ENCODE peak calls at places on chromosomes 3 and 15, in five cellular contexts. One of them, this sample, is unnamed.

GRCh38 chr15:100879461-100880138 is at the start of gene ALDH1A3:
- DNase-seq in foreskin keratinocyte: no peak
- DNase-seq in adipocyte: peak
- DNase-seq in NCI-H2029: no peak
- DNase-seq in NCI-H446: no peak
- DNase-seq in this sample: no peak

GRCh38 chr15:35979608-35980007 is 433.6 kb upstream of the DPH6 start:
- DNase-seq in NCI-H446: no peak
- DNase-seq in NCI-H2029: no peak
- DNase-seq in foreskin keratinocyte: no peak
- DNase-seq in adipocyte: no peak
- DNase-seq in this sample: no peak

GRCh38 chr3:135513106-135514063 is 452.1 kb upstream of the PPP2R3A start:
- DNase-seq in adipocyte: no peak
- DNase-seq in NCI-H2029: peak
- DNase-seq in NCI-H446: no peak
- DNase-seq in foreskin keratinocyte: peak
- DNase-seq in this sample: peak

GRCh38 chr15:78830514-78831228 is 19.4 kb upstream of the ADAMTS7 start:
- DNase-seq in adipocyte: no peak
- DNase-seq in NCI-H446: no peak
- DNase-seq in foreskin keratinocyte: no peak
- DNase-seq in NCI-H2029: no peak
- DNase-seq in this sample: no peak

GRCh38 chr3:144272715-144273114 is 301.1 kb downstream of the DIPK2A start:
- DNase-seq in NCI-H2029: no peak
- DNase-seq in adipocyte: no peak
- DNase-seq in foreskin keratinocyte: no peak
- DNase-seq in NCI-H446: no peak
- DNase-seq in this sample: peak

GRCh38 chr3:194009019-194009418 is 126.9 kb upstream of the HES1 start:
- DNase-seq in foreskin keratinocyte: no peak
- DNase-seq in NCI-H446: no peak
- DNase-seq in NCI-H2029: no peak
- DNase-seq in adipocyte: no peak
- DNase-seq in this sample: no peak

GRCh38 chr3:47536221-47536891 is 22.8 kb upstream of the ELP6 start:
- DNase-seq in NCI-H2029: no peak
- DNase-seq in foreskin keratinocyte: no peak
- DNase-seq in NCI-H446: no peak
- DNase-seq in adipocyte: no peak
- DNase-seq in this sample: no peak

GRCh38 chr3:156553705-156554356 is 1.1 kb downstream of the SSR3 start:
- DNase-seq in foreskin keratinocyte: peak
- DNase-seq in NCI-H2029: no peak
- DNase-seq in adipocyte: peak
- DNase-seq in NCI-H446: peak
- DNase-seq in this sample: peak

GRCh38 chr3:42226470-42227425 is 39.2 kb downstream of the CCK start:
- DNase-seq in NCI-H2029: peak
- DNase-seq in adipocyte: no peak
- DNase-seq in NCI-H446: no peak
- DNase-seq in foreskin keratinocyte: no peak
- DNase-seq in this sample: no peak

GRCh38 chr3:51500632-51501131 is 867 bp upstream of the DCAF1 start:
- DNase-seq in foreskin keratinocyte: no peak
- DNase-seq in adipocyte: no peak
- DNase-seq in NCI-H2029: no peak
- DNase-seq in NCI-H446: no peak
- DNase-seq in this sample: no peak

GRCh38 chr3:71062920-71063767 is 520.4 kb downstream of the FOXP1 start:
- DNase-seq in NCI-H2029: no peak
- DNase-seq in foreskin keratinocyte: peak
- DNase-seq in adipocyte: peak
- DNase-seq in NCI-H446: no peak
- DNase-seq in this sample: no peak

GRCh38 chr15:78243491-78243941 is 9.2 kb upstream of the ACSBG1 start:
- DNase-seq in adipocyte: no peak
- DNase-seq in foreskin keratinocyte: no peak
- DNase-seq in NCI-H446: no peak
- DNase-seq in NCI-H2029: no peak
- DNase-seq in this sample: no peak

GRCh38 chr3:194967126-194968117 is 281.7 kb downstream of the FAM43A start:
- DNase-seq in NCI-H446: no peak
- DNase-seq in foreskin keratinocyte: no peak
- DNase-seq in adipocyte: peak
- DNase-seq in NCI-H2029: no peak
- DNase-seq in this sample: no peak

GRCh38 chr3:127325630-127325961 is 37.8 kb upstream of the PRR20G start:
- DNase-seq in NCI-H2029: no peak
- DNase-seq in NCI-H446: no peak
- DNase-seq in adipocyte: no peak
- DNase-seq in foreskin keratinocyte: peak
- DNase-seq in this sample: no peak

GRCh38 chr3:123076496-123077418 is 9.9 kb downstream of the PDIA5 start:
- DNase-seq in NCI-H2029: peak
- DNase-seq in foreskin keratinocyte: no peak
- DNase-seq in NCI-H446: peak
- DNase-seq in adipocyte: no peak
- DNase-seq in this sample: no peak

GRCh38 chr3:18987070-18987469 is 161.2 kb upstream of the KCNH8 start:
- DNase-seq in NCI-H446: no peak
- DNase-seq in adipocyte: no peak
- DNase-seq in NCI-H2029: no peak
- DNase-seq in foreskin keratinocyte: no peak
- DNase-seq in this sample: no peak

GRCh38 chr3:152402698-152403456 is 134.1 kb downstream of the MBNL1 start:
- DNase-seq in NCI-H446: no peak
- DNase-seq in foreskin keratinocyte: peak
- DNase-seq in adipocyte: no peak
- DNase-seq in NCI-H2029: no peak
- DNase-seq in this sample: no peak

GRCh38 chr3:37862712-37863551 is 1.3 kb downstream of the CTDSPL start:
- DNase-seq in NCI-H2029: no peak
- DNase-seq in NCI-H446: no peak
- DNase-seq in adipocyte: peak
- DNase-seq in foreskin keratinocyte: peak
- DNase-seq in this sample: no peak

GRCh38 chr3:149655826-149656599 is 1.8 kb downstream of the WWTR1 start:
- DNase-seq in adipocyte: peak
- DNase-seq in foreskin keratinocyte: no peak
- DNase-seq in NCI-H2029: no peak
- DNase-seq in NCI-H446: no peak
- DNase-seq in this sample: no peak

GRCh38 chr3:12708584-12709192 is 44.8 kb upstream of the RAF1 start:
- DNase-seq in adipocyte: peak
- DNase-seq in NCI-H446: no peak
- DNase-seq in foreskin keratinocyte: peak
- DNase-seq in NCI-H2029: no peak
- DNase-seq in this sample: peak

GRCh38 chr3:49133226-49133951 is 539 bp upstream of the LAMB2 start:
- DNase-seq in foreskin keratinocyte: peak
- DNase-seq in NCI-H446: peak
- DNase-seq in adipocyte: peak
- DNase-seq in NCI-H2029: peak
- DNase-seq in this sample: peak

GRCh38 chr3:68986496-68987208 is 26.8 kb downstream of the EOGT start:
- DNase-seq in NCI-H446: no peak
- DNase-seq in adipocyte: no peak
- DNase-seq in foreskin keratinocyte: no peak
- DNase-seq in NCI-H2029: no peak
- DNase-seq in this sample: no peak

GRCh38 chr3:68878322-68878721 is 54.0 kb downstream of the TAFA4 start:
- DNase-seq in NCI-H2029: no peak
- DNase-seq in adipocyte: peak
- DNase-seq in foreskin keratinocyte: peak
- DNase-seq in NCI-H446: peak
- DNase-seq in this sample: no peak

GRCh38 chr15:96358006-96358794 is 27.7 kb downstream of the NR2F2 start:
- DNase-seq in foreskin keratinocyte: no peak
- DNase-seq in NCI-H2029: no peak
- DNase-seq in adipocyte: no peak
- DNase-seq in NCI-H446: no peak
- DNase-seq in this sample: no peak

GRCh38 chr3:195806211-195806915 is 5.4 kb downstream of the MUC4 start:
- DNase-seq in NCI-H446: no peak
- DNase-seq in NCI-H2029: no peak
- DNase-seq in adipocyte: no peak
- DNase-seq in foreskin keratinocyte: no peak
- DNase-seq in this sample: no peak

GRCh38 chr15:25863067-25863967 is at the start of gene ATP10A:
- DNase-seq in foreskin keratinocyte: no peak
- DNase-seq in NCI-H446: no peak
- DNase-seq in adipocyte: peak
- DNase-seq in NCI-H2029: no peak
- DNase-seq in this sample: no peak

GRCh38 chr3:102979682-102980378 is 545.0 kb downstream of the ZPLD1 start:
- DNase-seq in NCI-H446: peak
- DNase-seq in foreskin keratinocyte: peak
- DNase-seq in NCI-H2029: no peak
- DNase-seq in adipocyte: peak
- DNase-seq in this sample: peak

GRCh38 chr3:41138601-41139000 is 60.7 kb upstream of the CTNNB1 start:
- DNase-seq in adipocyte: no peak
- DNase-seq in foreskin keratinocyte: no peak
- DNase-seq in NCI-H446: no peak
- DNase-seq in NCI-H2029: no peak
- DNase-seq in this sample: no peak

GRCh38 chr3:141412087-141412935 is 44.0 kb downstream of the ZBTB38 start:
- DNase-seq in NCI-H446: no peak
- DNase-seq in foreskin keratinocyte: peak
- DNase-seq in adipocyte: peak
- DNase-seq in NCI-H2029: peak
- DNase-seq in this sample: peak

GRCh38 chr3:15903164-15903563 is 105.4 kb upstream of the ANKRD28 start:
- DNase-seq in adipocyte: no peak
- DNase-seq in NCI-H2029: peak
- DNase-seq in NCI-H446: no peak
- DNase-seq in foreskin keratinocyte: no peak
- DNase-seq in this sample: peak

GRCh38 chr15:61654004-61654740 is 406.1 kb downstream of the VPS13C start:
- DNase-seq in NCI-H2029: no peak
- DNase-seq in foreskin keratinocyte: no peak
- DNase-seq in NCI-H446: no peak
- DNase-seq in adipocyte: no peak
- DNase-seq in this sample: no peak

GRCh38 chr3:64691051-64691450 is 3.3 kb upstream of the ADAMTS9 start:
- DNase-seq in adipocyte: no peak
- DNase-seq in NCI-H446: no peak
- DNase-seq in NCI-H2029: no peak
- DNase-seq in foreskin keratinocyte: peak
- DNase-seq in this sample: no peak

GRCh38 chr3:34019158-34019557 is 220.7 kb downstream of the PDCD6IP start:
- DNase-seq in NCI-H446: no peak
- DNase-seq in foreskin keratinocyte: no peak
- DNase-seq in adipocyte: no peak
- DNase-seq in NCI-H2029: no peak
- DNase-seq in this sample: no peak

GRCh38 chr3:149970716-149971402 is at the start of gene PFN2:
- DNase-seq in foreskin keratinocyte: no peak
- DNase-seq in NCI-H446: peak
- DNase-seq in NCI-H2029: peak
- DNase-seq in adipocyte: peak
- DNase-seq in this sample: peak

GRCh38 chr15:62323353-62323752 is 158.3 kb upstream of the C2CD4B start:
- DNase-seq in NCI-H446: no peak
- DNase-seq in NCI-H2029: no peak
- DNase-seq in foreskin keratinocyte: no peak
- DNase-seq in adipocyte: no peak
- DNase-seq in this sample: no peak